ENCODE peak calls at places on chromosomes 1 and 21, in seven cellular contexts. One of them, this sample, is unnamed.

GRCh38 chr1:202615501-202616354 is 94.5 kb downstream of the SYT2 start:
- DNase-seq in naive thymus-derived CD4-positive, alpha-beta T cell: no peak
- DNase-seq in caudate nucleus: no peak
- DNase-seq in NCI-H748 treated with DMSO at 0.1 percent for 48 hours: no peak
- DNase-seq in CD8-positive, alpha-beta T cell: no peak
- DNase-seq in tibial nerve: no peak
- DNase-seq in activated CD4-positive, alpha-beta T cell treated with anti-CD3 and anti-CD28 coated beads for 1 hour: no peak
- DNase-seq in this sample: no peak

GRCh38 chr1:186574951-186575747 is 105.1 kb downstream of the PTGS2 start:
- DNase-seq in naive thymus-derived CD4-positive, alpha-beta T cell: no peak
- DNase-seq in caudate nucleus: no peak
- DNase-seq in NCI-H748 treated with DMSO at 0.1 percent for 48 hours: no peak
- DNase-seq in CD8-positive, alpha-beta T cell: no peak
- DNase-seq in tibial nerve: no peak
- DNase-seq in activated CD4-positive, alpha-beta T cell treated with anti-CD3 and anti-CD28 coated beads for 1 hour: no peak
- DNase-seq in this sample: no peak

GRCh38 chr1:213659580-213660547 is 327.9 kb upstream of the PROX1 start:
- DNase-seq in naive thymus-derived CD4-positive, alpha-beta T cell: no peak
- DNase-seq in caudate nucleus: no peak
- DNase-seq in NCI-H748 treated with DMSO at 0.1 percent for 48 hours: no peak
- DNase-seq in CD8-positive, alpha-beta T cell: no peak
- DNase-seq in tibial nerve: no peak
- DNase-seq in activated CD4-positive, alpha-beta T cell treated with anti-CD3 and anti-CD28 coated beads for 1 hour: no peak
- DNase-seq in this sample: no peak

GRCh38 chr1:58251415-58252073 is 295.0 kb downstream of the OMA1 start:
- DNase-seq in naive thymus-derived CD4-positive, alpha-beta T cell: no peak
- DNase-seq in caudate nucleus: no peak
- DNase-seq in NCI-H748 treated with DMSO at 0.1 percent for 48 hours: no peak
- DNase-seq in CD8-positive, alpha-beta T cell: no peak
- DNase-seq in tibial nerve: no peak
- DNase-seq in activated CD4-positive, alpha-beta T cell treated with anti-CD3 and anti-CD28 coated beads for 1 hour: no peak
- DNase-seq in this sample: no peak

GRCh38 chr1:11858968-11859871 is 475 bp upstream of the NPPB start:
- DNase-seq in naive thymus-derived CD4-positive, alpha-beta T cell: peak
- DNase-seq in caudate nucleus: no peak
- DNase-seq in NCI-H748 treated with DMSO at 0.1 percent for 48 hours: no peak
- DNase-seq in CD8-positive, alpha-beta T cell: peak
- DNase-seq in tibial nerve: no peak
- DNase-seq in activated CD4-positive, alpha-beta T cell treated with anti-CD3 and anti-CD28 coated beads for 1 hour: peak
- DNase-seq in this sample: peak

GRCh38 chr1:170498896-170499295 is 33.1 kb upstream of the GORAB start:
- DNase-seq in naive thymus-derived CD4-positive, alpha-beta T cell: no peak
- DNase-seq in caudate nucleus: no peak
- DNase-seq in NCI-H748 treated with DMSO at 0.1 percent for 48 hours: no peak
- DNase-seq in CD8-positive, alpha-beta T cell: no peak
- DNase-seq in tibial nerve: no peak
- DNase-seq in activated CD4-positive, alpha-beta T cell treated with anti-CD3 and anti-CD28 coated beads for 1 hour: no peak
- DNase-seq in this sample: no peak

GRCh38 chr1:194233069-194233468 is 1046.7 kb upstream of the B3GALT2 start:
- DNase-seq in naive thymus-derived CD4-positive, alpha-beta T cell: no peak
- DNase-seq in caudate nucleus: no peak
- DNase-seq in NCI-H748 treated with DMSO at 0.1 percent for 48 hours: no peak
- DNase-seq in CD8-positive, alpha-beta T cell: no peak
- DNase-seq in tibial nerve: no peak
- DNase-seq in activated CD4-positive, alpha-beta T cell treated with anti-CD3 and anti-CD28 coated beads for 1 hour: no peak
- DNase-seq in this sample: no peak

GRCh38 chr1:100704473-100704872 is 15.1 kb upstream of the VCAM1 start:
- DNase-seq in naive thymus-derived CD4-positive, alpha-beta T cell: no peak
- DNase-seq in caudate nucleus: no peak
- DNase-seq in NCI-H748 treated with DMSO at 0.1 percent for 48 hours: no peak
- DNase-seq in CD8-positive, alpha-beta T cell: no peak
- DNase-seq in tibial nerve: no peak
- DNase-seq in activated CD4-positive, alpha-beta T cell treated with anti-CD3 and anti-CD28 coated beads for 1 hour: no peak
- DNase-seq in this sample: no peak

GRCh38 chr1:109805486-109806180 is 41.9 kb upstream of the EPS8L3 start:
- DNase-seq in naive thymus-derived CD4-positive, alpha-beta T cell: no peak
- DNase-seq in caudate nucleus: no peak
- DNase-seq in NCI-H748 treated with DMSO at 0.1 percent for 48 hours: no peak
- DNase-seq in CD8-positive, alpha-beta T cell: no peak
- DNase-seq in tibial nerve: no peak
- DNase-seq in activated CD4-positive, alpha-beta T cell treated with anti-CD3 and anti-CD28 coated beads for 1 hour: no peak
- DNase-seq in this sample: no peak

GRCh38 chr1:3063379-3064295 is 5.4 kb upstream of the PRDM16 start:
- DNase-seq in naive thymus-derived CD4-positive, alpha-beta T cell: no peak
- DNase-seq in caudate nucleus: no peak
- DNase-seq in NCI-H748 treated with DMSO at 0.1 percent for 48 hours: no peak
- DNase-seq in CD8-positive, alpha-beta T cell: no peak
- DNase-seq in tibial nerve: no peak
- DNase-seq in activated CD4-positive, alpha-beta T cell treated with anti-CD3 and anti-CD28 coated beads for 1 hour: no peak
- DNase-seq in this sample: peak

GRCh38 chr1:26693557-26694184 is 2.1 kb upstream of the ARID1A start:
- DNase-seq in naive thymus-derived CD4-positive, alpha-beta T cell: no peak
- DNase-seq in caudate nucleus: no peak
- DNase-seq in NCI-H748 treated with DMSO at 0.1 percent for 48 hours: no peak
- DNase-seq in CD8-positive, alpha-beta T cell: no peak
- DNase-seq in tibial nerve: no peak
- DNase-seq in activated CD4-positive, alpha-beta T cell treated with anti-CD3 and anti-CD28 coated beads for 1 hour: no peak
- DNase-seq in this sample: no peak

GRCh38 chr1:1862905-1863547 is 27.9 kb downstream of the GNB1 start:
- DNase-seq in naive thymus-derived CD4-positive, alpha-beta T cell: no peak
- DNase-seq in caudate nucleus: no peak
- DNase-seq in NCI-H748 treated with DMSO at 0.1 percent for 48 hours: no peak
- DNase-seq in CD8-positive, alpha-beta T cell: no peak
- DNase-seq in tibial nerve: no peak
- DNase-seq in activated CD4-positive, alpha-beta T cell treated with anti-CD3 and anti-CD28 coated beads for 1 hour: no peak
- DNase-seq in this sample: no peak

GRCh38 chr1:58883888-58884482 is 100.1 kb upstream of the JUN start:
- DNase-seq in naive thymus-derived CD4-positive, alpha-beta T cell: no peak
- DNase-seq in caudate nucleus: no peak
- DNase-seq in NCI-H748 treated with DMSO at 0.1 percent for 48 hours: no peak
- DNase-seq in CD8-positive, alpha-beta T cell: no peak
- DNase-seq in tibial nerve: no peak
- DNase-seq in activated CD4-positive, alpha-beta T cell treated with anti-CD3 and anti-CD28 coated beads for 1 hour: no peak
- DNase-seq in this sample: no peak

GRCh38 chr1:223704921-223705878 is 7.1 kb upstream of the CAPN2 start:
- DNase-seq in naive thymus-derived CD4-positive, alpha-beta T cell: no peak
- DNase-seq in caudate nucleus: no peak
- DNase-seq in NCI-H748 treated with DMSO at 0.1 percent for 48 hours: no peak
- DNase-seq in CD8-positive, alpha-beta T cell: no peak
- DNase-seq in tibial nerve: no peak
- DNase-seq in activated CD4-positive, alpha-beta T cell treated with anti-CD3 and anti-CD28 coated beads for 1 hour: no peak
- DNase-seq in this sample: no peak

GRCh38 chr21:36718951-36719501 is 20.1 kb downstream of the SIM2 start:
- DNase-seq in naive thymus-derived CD4-positive, alpha-beta T cell: no peak
- DNase-seq in caudate nucleus: peak
- DNase-seq in NCI-H748 treated with DMSO at 0.1 percent for 48 hours: no peak
- DNase-seq in CD8-positive, alpha-beta T cell: no peak
- DNase-seq in tibial nerve: no peak
- DNase-seq in activated CD4-positive, alpha-beta T cell treated with anti-CD3 and anti-CD28 coated beads for 1 hour: no peak
- DNase-seq in this sample: no peak

This sample was measured in type B pancreatic cell.